ENCODE peak calls at places on chromosomes 11 and 22, in nine cellular contexts. E, R, S, T, B, A, Q, G and J are unnamed samples.

GRCh38 chr11:110587972-110588371 is 124.3 kb downstream of the ARHGAP20 start:
- DNase-seq in R (no peak), Q (no peak), S (no peak), B (no peak), E (no peak), T (no peak), A (no peak), G (no peak), J (no peak)

GRCh38 chr22:37054600-37055365 is 3.2 kb downstream of the KCTD17 start:
- DNase-seq in E (no peak), B (no peak), R (no peak), T (no peak), S (no peak), A (no peak), G (no peak), Q (no peak), J (no peak)

GRCh38 chr11:96257972-96258951 is 84.7 kb downstream of the MAML2 start:
- DNase-seq in R (no peak), T (peak; percentile 76), S (no peak), Q (no peak), E (no peak), B (peak; percentile 54), G (no peak), A (no peak), J (no peak)

GRCh38 chr11:64003807-64004589 is 17.8 kb downstream of the OTUB1 start:
- DNase-seq in T (no peak), A (no peak), Q (no peak), G (no peak), B (no peak), E (no peak), R (no peak), S (no peak), J (peak; percentile 42)

GRCh38 chr11:101445761-101446160 is 138.0 kb downstream of the TRPC6 start:
- DNase-seq in G (no peak), E (no peak), R (peak; percentile 79), B (no peak), A (no peak), S (no peak), Q (no peak), T (peak; percentile 62), J (no peak)

GRCh38 chr11:94144233-94144632 is 15.6 kb downstream of the PANX1 start:
- DNase-seq in G (no peak), T (no peak), E (no peak), B (no peak), Q (no peak), R (peak; percentile 46), A (no peak), S (no peak), J (no peak)

GRCh38 chr11:68128682-68129327 is 7.6 kb upstream of the CHKA start:
- DNase-seq in A (peak; percentile 82), E (peak; percentile 65), Q (peak; percentile 65), S (no peak), T (peak; percentile 72), R (no peak), B (peak; percentile 76), G (no peak), J (no peak)

GRCh38 chr11:59200421-59200746 is 12.3 kb downstream of the MPEG1 start:
- DNase-seq in E (no peak), T (no peak), R (no peak), S (no peak), Q (no peak), G (no peak), B (no peak), A (no peak), J (no peak)

GRCh38 chr11:62680825-62681240 is 2.0 kb upstream of the UBXN1 start:
- DNase-seq in T (peak; percentile 88), B (peak; percentile 75), S (no peak), A (peak; percentile 91), Q (peak; percentile 71), E (no peak), R (peak; percentile 85), G (no peak), J (peak; percentile 31)

GRCh38 chr22:19122752-19123492 is 710 bp upstream of the DGCR2 start:
- DNase-seq in R (no peak), Q (no peak), S (no peak), G (no peak), B (no peak), E (no peak), T (no peak), A (peak; percentile 9), J (no peak)

GRCh38 chr11:75478690-75479597 is 45.9 kb upstream of the KLHL35 start:
- DNase-seq in T (no peak), R (no peak), A (no peak), G (no peak), S (no peak), E (no peak), B (no peak), Q (no peak), J (no peak)

DNA sequence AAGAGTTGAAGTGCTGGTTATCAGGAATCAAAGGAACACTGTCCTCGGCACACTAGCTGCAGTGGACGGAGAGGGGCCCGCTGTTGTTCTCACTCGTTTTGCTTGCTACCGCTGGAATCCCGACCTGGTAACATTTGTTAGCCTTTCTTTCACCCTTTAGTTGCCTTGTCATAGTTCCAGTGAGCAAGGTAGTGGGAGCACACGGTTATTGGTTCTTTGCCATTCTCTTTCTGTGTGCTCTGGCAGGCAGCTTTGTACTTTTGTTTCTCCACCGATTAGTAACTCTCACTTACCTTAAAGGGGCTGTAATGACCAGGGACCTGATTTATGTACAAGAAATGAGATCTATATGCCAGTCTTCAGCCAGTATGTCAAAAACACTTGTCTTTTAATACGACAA is 1.8 kb downstream of the DEPDC7 start:
- DNase-seq in B (no peak), T (no peak), G (no peak), E (no peak), S (no peak), Q (no peak), R (no peak), A (no peak), J (no peak)
- H3K4me3 ChIP-seq in B (no peak overlapping the region), T (no peak overlapping the region), G (no peak overlapping the region), E (no peak overlapping the region), S (no peak overlapping the region), Q (peak overlapping the region; percentile 73), R (no peak overlapping the region), A (no peak overlapping the region), J (peak overlapping the region; percentile 68)

GRCh38 chr11:134313379-134313778 is 18.4 kb upstream of the GLB1L2 start:
- DNase-seq in B (no peak), Q (no peak), E (no peak), R (no peak), S (no peak), T (no peak), G (no peak), A (no peak), J (no peak)

GRCh38 chr11:134312807-134313206 is 19.0 kb upstream of the GLB1L2 start:
- DNase-seq in G (no peak), Q (no peak), T (no peak), A (no peak), S (no peak), R (no peak), E (no peak), B (no peak), J (no peak)

GRCh38 chr11:134313821-134314607 is 17.8 kb upstream of the GLB1L2 start:
- DNase-seq in A (no peak), E (no peak), G (no peak), R (no peak), Q (no peak), B (no peak), T (no peak), S (no peak), J (no peak)

GRCh38 chr11:134317103-134317502 is 14.7 kb upstream of the GLB1L2 start:
- DNase-seq in G (no peak), R (no peak), T (no peak), S (no peak), Q (no peak), B (no peak), A (no peak), E (no peak), J (no peak)

DNA sequence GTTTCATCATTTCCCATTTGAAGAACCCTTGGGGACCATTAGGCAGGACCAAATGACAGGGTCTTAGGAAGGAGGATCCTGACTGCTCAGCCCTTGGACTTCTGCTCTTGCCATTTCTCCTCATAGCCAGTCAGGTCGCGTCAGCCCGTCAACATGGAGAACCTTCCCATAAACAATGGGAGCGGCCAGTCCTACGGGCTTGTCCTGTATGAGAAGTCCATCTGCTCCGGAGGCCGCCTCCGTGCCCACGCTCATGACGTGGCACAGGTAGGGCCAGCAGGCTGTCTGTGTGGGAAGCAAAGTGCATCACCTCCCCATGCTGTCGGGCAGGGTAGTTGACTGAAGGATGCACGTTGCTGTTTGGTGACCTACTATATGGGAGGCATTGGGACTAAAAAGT is 19.6 kb upstream of the GLB1L2 start:
- DNase-seq in R (no peak), T (no peak), G (no peak), B (no peak), Q (no peak), A (no peak), E (no peak), S (no peak), J (no peak)
- TF ChIP-seq CTCF in R (no peak), T (no peak), G (no peak), B (no peak), Q (no peak), A (no peak), E (no peak), S (no peak), J (no peak)

DNA sequence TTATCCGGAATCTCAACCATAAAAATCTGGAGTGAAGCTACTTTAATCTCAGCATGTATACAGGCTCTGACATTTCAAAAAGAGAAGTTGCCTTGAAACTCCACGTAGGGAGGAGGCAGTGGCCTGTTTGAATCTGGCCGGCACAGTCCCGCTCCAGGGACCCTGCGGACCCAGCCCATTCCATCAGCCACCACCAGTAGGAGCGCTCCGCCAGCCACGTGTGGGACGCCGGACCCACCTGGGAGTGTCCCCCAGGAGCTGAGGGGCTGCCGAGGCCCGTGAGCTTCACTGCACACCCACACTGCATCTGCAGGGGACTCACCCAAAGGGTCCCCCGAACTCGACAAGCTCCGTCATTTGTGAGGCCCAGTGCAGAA is 1.8 kb upstream of the SYT8 start:
- DNase-seq in Q (peak; percentile 48), G (no peak), T (no peak), B (no peak), E (no peak), S (no peak), R (no peak), A (no peak), J (no peak)
- H3K4me3 ChIP-seq in Q (no peak overlapping the region), G (no peak overlapping the region), T (no peak overlapping the region), B (no peak overlapping the region), E (no peak overlapping the region), S (peak overlapping the region; percentile 46), R (peak overlapping the region; percentile 56), A (no peak overlapping the region), J (no peak overlapping the region)

DNA sequence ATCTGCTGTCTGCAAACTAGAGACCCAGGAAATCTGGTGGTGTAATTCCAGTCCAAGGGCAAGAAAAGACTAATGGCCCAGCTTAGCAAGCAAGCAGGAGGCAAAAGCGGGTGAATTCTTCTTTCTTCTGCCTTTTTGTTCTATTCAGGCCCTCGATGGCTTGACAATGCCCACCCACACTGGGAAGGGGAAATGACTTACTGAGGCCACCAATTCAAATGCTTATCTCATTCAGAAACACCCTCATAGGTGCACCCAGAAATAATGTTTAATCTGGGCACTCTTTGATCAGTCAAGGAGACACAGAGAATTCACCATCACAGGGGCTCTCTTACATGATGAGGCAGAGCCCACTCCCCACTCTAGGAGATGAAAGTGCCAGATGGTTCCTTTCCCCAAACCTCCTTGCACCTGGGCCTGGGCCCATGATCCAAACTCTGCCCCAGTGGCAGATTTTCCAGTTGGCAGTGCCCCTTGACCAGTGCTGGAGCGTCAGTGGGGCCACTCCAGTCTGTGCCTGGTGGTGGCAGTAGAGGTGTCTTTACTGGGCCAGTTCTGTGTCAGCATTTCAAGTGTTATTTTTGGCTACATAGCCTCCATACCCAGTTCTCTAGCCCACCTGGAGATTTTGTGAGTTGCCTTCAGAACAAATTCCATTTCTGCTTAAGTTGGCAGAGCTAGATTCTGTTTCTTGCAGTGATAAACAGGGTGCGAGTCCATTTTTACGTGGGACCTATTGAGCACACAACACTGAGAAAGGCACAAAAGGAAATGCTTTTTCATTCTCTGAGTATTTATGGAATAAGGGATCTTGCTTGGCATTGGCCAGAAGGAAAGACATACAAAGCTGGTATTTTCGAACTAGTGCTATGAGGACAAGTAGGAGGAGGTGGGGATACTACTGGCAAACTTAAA is 7.5 kb downstream of the ELMOD1 start:
- DNase-seq in S (no peak), E (no peak), B (no peak), T (no peak), A (no peak), Q (peak; percentile 54), G (no peak), R (peak; percentile 71), J (no peak)
- TF ChIP-seq CTCF in S (no peak), E (peak; percentile 45), B (peak; percentile 50), T (peak; percentile 58), A (peak; percentile 49), Q (peak; percentile 43), G (no peak), R (peak; percentile 92), J (peak; percentile 66)